ENCODE peak calls at places on chromosomes 11 and 22, in ten cellular contexts. S is CD4-positive, alpha-beta T cell; B is thyroid gland; M is effector memory CD4-positive, alpha-beta T cell; R is tibial nerve; X is esophagus muscularis mucosa; G is HCT116; A is IMR-90; U is A549; T is neuronal stem cell. L is an unnamed sample.

GRCh38 chr11:64341851-64342791 is 2.1 kb downstream of the CCDC88B start:
- DNase-seq in S (peak), B (peak), M (peak), R (peak), X (peak), G (peak), A (peak), U (peak), T (peak), L (peak)

GRCh38 chr11:83023410-83023809 is 48.3 kb downstream of the RAB30 start:
- DNase-seq in S (no peak), B (no peak), M (no peak), R (no peak), X (no peak), G (no peak), A (no peak), U (no peak), T (no peak), L (no peak)

GRCh38 chr22:22208657-22209056 is 35.9 kb upstream of the VPREB1 start:
- DNase-seq in S (no peak), B (no peak), M (no peak), R (no peak), X (no peak), G (no peak), A (no peak), U (no peak), T (no peak), L (no peak)

GRCh38 chr11:77178150-77178549 is 50.1 kb downstream of the MYO7A start:
- DNase-seq in S (no peak), B (no peak), M (no peak), R (no peak), X (no peak), G (no peak), A (no peak), U (no peak), T (no peak), L (no peak)

GRCh38 chr11:76683496-76684095 is 13.0 kb upstream of the LRRC32 start:
- DNase-seq in S (no peak), B (no peak), M (no peak), R (no peak), X (no peak), G (no peak), A (no peak), U (no peak), T (no peak), L (no peak)

GRCh38 chr11:123457187-123457770 is 27.2 kb downstream of the GRAMD1B start:
- DNase-seq in S (no peak), B (no peak), M (no peak), R (no peak), X (no peak), G (no peak), A (no peak), U (no peak), T (no peak), L (no peak)

GRCh38 chr11:123472236-123472935 is 42.3 kb downstream of the GRAMD1B start:
- DNase-seq in S (no peak), B (no peak), M (no peak), R (no peak), X (no peak), G (no peak), A (no peak), U (no peak), T (no peak), L (no peak)

GRCh38 chr22:38087855-38088254 is 3.9 kb upstream of the SLC16A8 start:
- DNase-seq in S (no peak), B (no peak), M (no peak), R (no peak), X (no peak), G (no peak), A (no peak), U (no peak), T (no peak), L (peak)

GRCh38 chr11:126561327-126561893 is 205.9 kb downstream of the ST3GAL4 start:
- DNase-seq in S (no peak), B (peak), M (no peak), R (no peak), X (no peak), G (no peak), A (peak), U (no peak), T (peak), L (no peak)

GRCh38 chr11:114058871-114059277 is 637 bp upstream of the ZBTB16 start:
- DNase-seq in S (no peak), B (peak), M (no peak), R (no peak), X (no peak), G (no peak), A (no peak), U (no peak), T (no peak), L (no peak)

GRCh38 chr11:114060402-114061052 is 1.0 kb downstream of the ZBTB16 start:
- DNase-seq in S (no peak), B (peak), M (no peak), R (no peak), X (no peak), G (no peak), A (no peak), U (no peak), T (peak), L (no peak)

GRCh38 chr11:114058026-114058706 is 1.3 kb upstream of the ZBTB16 start:
- DNase-seq in S (no peak), B (peak), M (no peak), R (no peak), X (no peak), G (no peak), A (no peak), U (no peak), T (peak), L (peak)

GRCh38 chr11:114059984-114060401 is 482 bp downstream of the ZBTB16 start:
- DNase-seq in S (no peak), B (no peak), M (no peak), R (no peak), X (no peak), G (no peak), A (no peak), U (no peak), T (no peak), L (no peak)

GRCh38 chr11:114059278-114059983 is at the start of gene ZBTB16:
- DNase-seq in S (peak), B (peak), M (peak), R (peak), X (peak), G (no peak), A (no peak), U (no peak), T (peak), L (peak)
- H3K27ac ChIP-seq in S (peak), B (peak), M (peak), R (peak), X (peak), G (no peak), A (no peak), U (no peak), T (peak), L (peak)

GRCh38 chr22:41905411-41906202 is 9.3 kb downstream of the SHISA8 start:
- DNase-seq in S (no peak), B (no peak), M (no peak), R (no peak), X (no peak), G (no peak), A (no peak), U (no peak), T (no peak), L (no peak)
- H3K27ac ChIP-seq in S (no peak), B (no peak), M (no peak), R (no peak), X (no peak), G (no peak), A (no peak), U (no peak), T (no peak), L (no peak)

DNA sequence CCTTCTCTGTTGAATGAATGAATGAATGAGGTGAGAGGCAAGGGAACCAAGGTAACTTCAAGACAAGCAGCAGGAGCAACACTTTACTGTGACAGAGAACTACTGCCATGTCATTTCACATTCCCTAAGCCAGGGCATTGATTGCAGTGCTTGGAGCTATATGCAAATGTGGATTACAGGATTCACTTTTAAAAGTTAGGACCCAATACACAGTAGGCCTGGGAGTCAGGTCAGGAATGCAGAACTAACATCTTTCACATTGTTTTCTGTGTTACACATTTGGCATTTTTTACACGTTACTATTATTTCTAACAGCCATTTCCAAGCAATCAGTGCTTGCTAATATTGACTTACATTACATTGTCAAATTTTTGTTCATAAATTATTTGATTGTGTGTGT is 26.2 kb upstream of the ME3 start:
- DNase-seq in S (no peak), B (no peak), M (no peak), R (no peak), X (no peak), G (no peak), A (no peak), U (no peak), T (no peak), L (no peak)
- H3K27ac ChIP-seq in S (no peak), B (no peak), M (no peak), R (no peak), X (no peak), G (no peak), A (no peak), U (peak), T (no peak), L (no peak)

DNA sequence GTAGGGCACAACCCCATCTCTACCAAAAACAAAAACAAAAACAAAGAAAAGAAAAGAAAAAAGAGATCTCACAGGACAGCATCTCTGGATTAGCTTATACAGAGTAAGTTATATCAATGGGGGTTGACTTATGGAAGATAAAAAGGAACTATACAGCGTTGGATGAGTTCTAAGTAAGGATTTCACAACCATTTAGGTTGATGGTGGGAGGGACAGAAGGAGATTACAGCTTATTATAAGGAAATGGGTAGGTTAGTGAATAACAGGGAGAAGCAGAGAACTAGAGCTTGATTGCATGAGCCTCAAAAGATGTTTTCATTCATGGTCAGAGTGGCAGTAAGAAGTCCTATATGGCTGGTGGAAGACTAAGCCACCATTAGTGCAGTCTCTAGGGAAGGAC is 60.3 kb downstream of the CECR2 start:
- DNase-seq in S (no peak), B (no peak), M (no peak), R (no peak), X (no peak), G (no peak), A (no peak), U (no peak), T (no peak), L (no peak)
- H3K27ac ChIP-seq in S (no peak), B (no peak), M (no peak), R (no peak), X (no peak), G (no peak), A (no peak), U (no peak), T (no peak), L (no peak)

GRCh38 chr11:124752471-124753100 is 531 bp upstream of the VSIG2 start:
- DNase-seq in S (no peak), B (peak), M (no peak), R (no peak), X (no peak), G (no peak), A (no peak), U (no peak), T (no peak), L (no peak)
- H3K27ac ChIP-seq in S (no peak), B (peak), M (no peak), R (no peak), X (no peak), G (no peak), A (no peak), U (no peak), T (no peak), L (peak)